ENCODE peak calls at places on chromosomes 4 and X, in nine cellular contexts. One of them, this sample, is unnamed.

GRCh38 chr4:26179316-26179760 is 141.5 kb upstream of the RBPJ start:
- DNase-seq in AG09309: no peak
- DNase-seq in lung: no peak
- DNase-seq in HFF-Myc: no peak
- DNase-seq in ovary: no peak
- DNase-seq in upper lobe of right lung: no peak
- DNase-seq in bronchial epithelial cell: no peak
- DNase-seq in tibial nerve: no peak
- DNase-seq in cardiac muscle cell: no peak
- DNase-seq in this sample: no peak

GRCh38 chrX:101460669-101461068 is 24.6 kb upstream of the ARMCX4 start:
- DNase-seq in AG09309: no peak
- DNase-seq in lung: no peak
- DNase-seq in HFF-Myc: no peak
- DNase-seq in ovary: no peak
- DNase-seq in upper lobe of right lung: no peak
- DNase-seq in bronchial epithelial cell: peak
- DNase-seq in tibial nerve: no peak
- DNase-seq in cardiac muscle cell: no peak
- DNase-seq in this sample: no peak

GRCh38 chr4:24003926-24004325 is 114.1 kb upstream of the PPARGC1A start:
- DNase-seq in AG09309: no peak
- DNase-seq in lung: no peak
- DNase-seq in HFF-Myc: no peak
- DNase-seq in ovary: no peak
- DNase-seq in upper lobe of right lung: no peak
- DNase-seq in bronchial epithelial cell: no peak
- DNase-seq in tibial nerve: no peak
- DNase-seq in cardiac muscle cell: no peak
- DNase-seq in this sample: no peak

GRCh38 chr4:184651899-184652298 is 2.4 kb downstream of the PRIMPOL start:
- DNase-seq in AG09309: no peak
- DNase-seq in lung: no peak
- DNase-seq in HFF-Myc: no peak
- DNase-seq in ovary: no peak
- DNase-seq in upper lobe of right lung: no peak
- DNase-seq in bronchial epithelial cell: no peak
- DNase-seq in tibial nerve: no peak
- DNase-seq in cardiac muscle cell: no peak
- DNase-seq in this sample: no peak

GRCh38 chrX:74924449-74925209 is 623 bp downstream of the NEXMIF start:
- DNase-seq in AG09309: no peak
- DNase-seq in lung: peak
- DNase-seq in HFF-Myc: no peak
- DNase-seq in ovary: peak
- DNase-seq in upper lobe of right lung: peak
- DNase-seq in bronchial epithelial cell: peak
- DNase-seq in tibial nerve: peak
- DNase-seq in cardiac muscle cell: peak
- DNase-seq in this sample: no peak

GRCh38 chr4:20026456-20026855 is 225.2 kb upstream of the SLIT2 start:
- DNase-seq in AG09309: peak
- DNase-seq in lung: no peak
- DNase-seq in HFF-Myc: no peak
- DNase-seq in ovary: no peak
- DNase-seq in upper lobe of right lung: no peak
- DNase-seq in bronchial epithelial cell: no peak
- DNase-seq in tibial nerve: no peak
- DNase-seq in cardiac muscle cell: no peak
- DNase-seq in this sample: no peak

GRCh38 chr4:70632028-70632427 is 3.5 kb downstream of the ENAM start:
- DNase-seq in AG09309: no peak
- DNase-seq in lung: no peak
- DNase-seq in HFF-Myc: no peak
- DNase-seq in ovary: no peak
- DNase-seq in upper lobe of right lung: no peak
- DNase-seq in bronchial epithelial cell: peak
- DNase-seq in tibial nerve: no peak
- DNase-seq in cardiac muscle cell: no peak
- DNase-seq in this sample: no peak

GRCh38 chrX:623599-624323 is 6.8 kb upstream of the SHOX start:
- DNase-seq in AG09309: no peak
- DNase-seq in lung: peak
- DNase-seq in HFF-Myc: no peak
- DNase-seq in ovary: no peak
- DNase-seq in upper lobe of right lung: no peak
- DNase-seq in bronchial epithelial cell: no peak
- DNase-seq in tibial nerve: no peak
- DNase-seq in cardiac muscle cell: no peak
- DNase-seq in this sample: no peak

GRCh38 chrX:110803506-110803905 is 7.9 kb upstream of the CHRDL1 start:
- DNase-seq in AG09309: no peak
- DNase-seq in lung: no peak
- DNase-seq in HFF-Myc: no peak
- DNase-seq in ovary: no peak
- DNase-seq in upper lobe of right lung: no peak
- DNase-seq in bronchial epithelial cell: peak
- DNase-seq in tibial nerve: no peak
- DNase-seq in cardiac muscle cell: no peak
- DNase-seq in this sample: no peak

GRCh38 chr4:28225005-28225404 is 1364.4 kb downstream of the STIM2 start:
- DNase-seq in AG09309: peak
- DNase-seq in lung: no peak
- DNase-seq in HFF-Myc: peak
- DNase-seq in ovary: no peak
- DNase-seq in upper lobe of right lung: no peak
- DNase-seq in bronchial epithelial cell: peak
- DNase-seq in tibial nerve: no peak
- DNase-seq in cardiac muscle cell: peak
- DNase-seq in this sample: no peak

GRCh38 chrX:66892004-66892403 is 253.1 kb upstream of the EDA2R start:
- DNase-seq in AG09309: no peak
- DNase-seq in lung: no peak
- DNase-seq in HFF-Myc: no peak
- DNase-seq in ovary: no peak
- DNase-seq in upper lobe of right lung: no peak
- DNase-seq in bronchial epithelial cell: no peak
- DNase-seq in tibial nerve: no peak
- DNase-seq in cardiac muscle cell: no peak
- DNase-seq in this sample: no peak

GRCh38 chrX:150085881-150086280 is 147.6 kb upstream of the EOLA2 start:
- DNase-seq in AG09309: no peak
- DNase-seq in lung: no peak
- DNase-seq in HFF-Myc: no peak
- DNase-seq in ovary: no peak
- DNase-seq in upper lobe of right lung: no peak
- DNase-seq in bronchial epithelial cell: peak
- DNase-seq in tibial nerve: no peak
- DNase-seq in cardiac muscle cell: no peak
- DNase-seq in this sample: no peak

GRCh38 chr4:40995850-40996249 is 218.5 kb downstream of the APBB2 start:
- DNase-seq in AG09309: peak
- DNase-seq in lung: no peak
- DNase-seq in HFF-Myc: no peak
- DNase-seq in ovary: no peak
- DNase-seq in upper lobe of right lung: no peak
- DNase-seq in bronchial epithelial cell: no peak
- DNase-seq in tibial nerve: no peak
- DNase-seq in cardiac muscle cell: no peak
- DNase-seq in this sample: no peak

GRCh38 chr4:110840221-110840654 is 217.4 kb upstream of the PITX2 start:
- DNase-seq in AG09309: peak
- DNase-seq in lung: no peak
- DNase-seq in HFF-Myc: peak
- DNase-seq in ovary: no peak
- DNase-seq in upper lobe of right lung: no peak
- DNase-seq in bronchial epithelial cell: no peak
- DNase-seq in tibial nerve: no peak
- DNase-seq in cardiac muscle cell: no peak
- DNase-seq in this sample: no peak

GRCh38 chrX:143869018-143869417 is 14.9 kb upstream of the UBE2NL start:
- DNase-seq in AG09309: no peak
- DNase-seq in lung: no peak
- DNase-seq in HFF-Myc: no peak
- DNase-seq in ovary: no peak
- DNase-seq in upper lobe of right lung: no peak
- DNase-seq in bronchial epithelial cell: no peak
- DNase-seq in tibial nerve: no peak
- DNase-seq in cardiac muscle cell: no peak
- DNase-seq in this sample: no peak

GRCh38 chrX:143873343-143873742 is 10.5 kb upstream of the UBE2NL start:
- DNase-seq in AG09309: no peak
- DNase-seq in lung: no peak
- DNase-seq in HFF-Myc: no peak
- DNase-seq in ovary: no peak
- DNase-seq in upper lobe of right lung: no peak
- DNase-seq in bronchial epithelial cell: peak
- DNase-seq in tibial nerve: no peak
- DNase-seq in cardiac muscle cell: no peak
- DNase-seq in this sample: no peak
- H3K4me3 ChIP-seq in AG09309: no peak
- H3K4me3 ChIP-seq in lung: no peak
- H3K4me3 ChIP-seq in HFF-Myc: no peak
- H3K4me3 ChIP-seq in ovary: no peak
- H3K4me3 ChIP-seq in upper lobe of right lung: no peak
- H3K4me3 ChIP-seq in bronchial epithelial cell: no peak
- H3K4me3 ChIP-seq in tibial nerve: no peak
- H3K4me3 ChIP-seq in cardiac muscle cell: no peak
- H3K4me3 ChIP-seq in this sample: no peak

DNA sequence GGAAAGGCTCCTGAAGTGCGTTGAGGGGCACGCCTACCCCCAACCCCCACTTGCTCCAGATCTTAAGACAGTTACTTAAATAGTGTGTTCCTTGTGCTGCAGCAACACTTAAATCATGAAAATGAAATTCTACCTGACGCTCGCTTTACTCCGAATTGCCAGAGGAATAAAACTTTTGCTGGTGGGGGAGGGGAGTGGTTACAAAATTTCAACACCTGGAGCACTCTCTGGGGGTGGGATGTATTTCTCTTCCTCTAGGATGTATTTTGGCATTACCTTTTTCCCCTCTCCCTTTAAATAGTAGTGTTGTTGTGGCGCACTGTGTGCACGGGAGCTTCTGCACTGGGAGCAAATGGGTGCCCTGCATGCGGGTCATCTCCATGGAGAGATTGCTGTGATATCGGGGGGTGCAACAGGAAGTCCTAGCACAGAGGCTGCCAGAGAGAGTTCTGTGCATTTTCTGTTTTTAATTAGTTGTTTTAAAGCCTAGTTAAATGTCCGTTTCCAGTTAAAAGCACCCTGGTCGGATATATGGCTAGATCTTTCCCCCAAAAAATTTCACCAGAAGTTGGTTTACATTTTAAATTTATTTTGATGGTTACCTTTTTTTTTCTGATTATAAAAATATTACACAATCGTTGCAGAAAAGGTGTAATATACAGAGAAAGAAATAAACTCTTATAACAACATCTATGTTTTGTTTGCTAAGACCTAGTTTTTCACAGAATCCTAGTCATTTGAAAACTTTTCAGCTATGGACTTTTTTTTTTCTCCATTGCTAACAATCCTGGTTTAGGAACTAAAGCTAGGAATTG is 207.6 kb downstream of the SOWAHB start:
- DNase-seq in AG09309: no peak
- DNase-seq in lung: no peak
- DNase-seq in HFF-Myc: peak
- DNase-seq in ovary: no peak
- DNase-seq in upper lobe of right lung: no peak
- DNase-seq in bronchial epithelial cell: peak
- DNase-seq in tibial nerve: no peak
- DNase-seq in cardiac muscle cell: no peak
- DNase-seq in this sample: no peak
- H3K4me3 ChIP-seq in AG09309: peak
- H3K4me3 ChIP-seq in lung: peak
- H3K4me3 ChIP-seq in HFF-Myc: peak
- H3K4me3 ChIP-seq in ovary: peak
- H3K4me3 ChIP-seq in upper lobe of right lung: peak
- H3K4me3 ChIP-seq in bronchial epithelial cell: peak
- H3K4me3 ChIP-seq in tibial nerve: peak
- H3K4me3 ChIP-seq in cardiac muscle cell: peak
- H3K4me3 ChIP-seq in this sample: peak

GRCh38 chrX:154918060-154918483 is 31.9 kb downstream of the F8A1 start:
- DNase-seq in AG09309: peak
- DNase-seq in lung: peak
- DNase-seq in HFF-Myc: peak
- DNase-seq in ovary: peak
- DNase-seq in upper lobe of right lung: no peak
- DNase-seq in bronchial epithelial cell: peak
- DNase-seq in tibial nerve: peak
- DNase-seq in cardiac muscle cell: peak
- DNase-seq in this sample: no peak
- H3K4me3 ChIP-seq in AG09309: no peak
- H3K4me3 ChIP-seq in lung: no peak
- H3K4me3 ChIP-seq in HFF-Myc: no peak
- H3K4me3 ChIP-seq in ovary: no peak
- H3K4me3 ChIP-seq in upper lobe of right lung: no peak
- H3K4me3 ChIP-seq in bronchial epithelial cell: no peak
- H3K4me3 ChIP-seq in tibial nerve: peak
- H3K4me3 ChIP-seq in cardiac muscle cell: no peak
- H3K4me3 ChIP-seq in this sample: peak

GRCh38 chr4:22483551-22483981 is 32.3 kb downstream of the ADGRA3 start:
- DNase-seq in AG09309: peak
- DNase-seq in lung: no peak
- DNase-seq in HFF-Myc: no peak
- DNase-seq in ovary: no peak
- DNase-seq in upper lobe of right lung: no peak
- DNase-seq in bronchial epithelial cell: peak
- DNase-seq in tibial nerve: no peak
- DNase-seq in cardiac muscle cell: no peak
- DNase-seq in this sample: no peak
- H3K4me3 ChIP-seq in AG09309: no peak
- H3K4me3 ChIP-seq in lung: no peak
- H3K4me3 ChIP-seq in HFF-Myc: no peak
- H3K4me3 ChIP-seq in ovary: no peak
- H3K4me3 ChIP-seq in upper lobe of right lung: no peak
- H3K4me3 ChIP-seq in bronchial epithelial cell: no peak
- H3K4me3 ChIP-seq in tibial nerve: no peak
- H3K4me3 ChIP-seq in cardiac muscle cell: no peak
- H3K4me3 ChIP-seq in this sample: no peak